ENCODE peak calls at places on chromosome 2, in nine cellular contexts. X is AG09319, E is left lung, Y is MCF 10A, M is IMR-90, F is heart left ventricle, V is choroid plexus epithelial cell, A is AG04450, W is A549. K is an unnamed sample.

GRCh38 chr2:96195410-96196071 is 13.1 kb downstream of the STARD7 start:
- DNase-seq in X (no peak), E (no peak), Y (no peak), M (peak), F (no peak), V (peak), A (peak), W (no peak), K (no peak)

GRCh38 chr2:44753552-44754285 is 187.8 kb upstream of the SIX3 start:
- DNase-seq in X (no peak), E (no peak), Y (no peak), M (no peak), F (no peak), V (no peak), A (no peak), W (no peak), K (no peak)

GRCh38 chr2:105789745-105790466 is 45.2 kb downstream of the NCK2 start:
- DNase-seq in X (no peak), E (no peak), Y (peak), M (peak), F (peak), V (no peak), A (peak), W (no peak), K (no peak)

GRCh38 chr2:172211507-172211906 is 108.8 kb upstream of the DLX2 start:
- DNase-seq in X (no peak), E (no peak), Y (no peak), M (peak), F (no peak), V (peak), A (no peak), W (no peak), K (no peak)

GRCh38 chr2:53960476-53960875 is 10.3 kb downstream of the PSME4 start:
- DNase-seq in X (no peak), E (no peak), Y (no peak), M (no peak), F (no peak), V (no peak), A (no peak), W (no peak), K (no peak)

GRCh38 chr2:113842919-113843736 is 46.8 kb upstream of the ACTR3 start:
- DNase-seq in X (peak), E (no peak), Y (peak), M (peak), F (no peak), V (peak), A (no peak), W (no peak), K (no peak)

GRCh38 chr2:15851076-15851693 is 89.2 kb upstream of the MYCN start:
- DNase-seq in X (no peak), E (no peak), Y (no peak), M (no peak), F (no peak), V (no peak), A (no peak), W (no peak), K (no peak)

GRCh38 chr2:17106418-17106817 is 411.8 kb downstream of the RAD51AP2 start:
- DNase-seq in X (no peak), E (no peak), Y (no peak), M (no peak), F (no peak), V (no peak), A (no peak), W (no peak), K (no peak)

DNA sequence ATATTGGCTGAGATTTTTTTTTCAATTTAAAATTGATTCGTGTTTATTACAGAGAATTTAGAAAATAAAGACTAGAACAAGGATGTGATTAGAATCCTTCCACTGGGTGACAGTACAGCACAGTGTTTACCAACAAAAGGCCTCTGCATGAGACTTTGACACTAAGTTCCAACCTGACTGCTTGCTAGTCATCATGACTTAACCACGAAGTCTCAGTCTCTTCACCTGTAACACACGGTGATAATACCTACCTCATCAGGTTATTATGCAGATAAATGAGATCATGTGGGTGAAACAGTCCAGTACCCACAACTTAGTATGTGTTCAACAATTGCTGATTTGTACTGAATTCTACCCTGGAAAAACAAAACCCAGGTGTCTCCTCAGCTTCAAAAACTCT is 151.2 kb downstream of the STK39 start:
- DNase-seq in X (no peak), E (no peak), Y (no peak), M (no peak), F (no peak), V (no peak), A (no peak), W (no peak), K (no peak)
- TF ChIP-seq CTCF in X (no peak), E (no peak), Y (no peak), M (no peak), F (no peak), V (no peak), A (no peak), W (no peak), K (no peak)

GRCh38 chr2:37343537-37344434 is 644 bp upstream of the QPCT start:
- DNase-seq in X (no peak), E (no peak), Y (no peak), M (peak), F (peak), V (peak), A (no peak), W (peak), K (no peak)
- TF ChIP-seq CTCF in X (peak), E (no peak), Y (peak), M (peak), F (peak), V (peak), A (peak), W (peak), K (peak)

DNA sequence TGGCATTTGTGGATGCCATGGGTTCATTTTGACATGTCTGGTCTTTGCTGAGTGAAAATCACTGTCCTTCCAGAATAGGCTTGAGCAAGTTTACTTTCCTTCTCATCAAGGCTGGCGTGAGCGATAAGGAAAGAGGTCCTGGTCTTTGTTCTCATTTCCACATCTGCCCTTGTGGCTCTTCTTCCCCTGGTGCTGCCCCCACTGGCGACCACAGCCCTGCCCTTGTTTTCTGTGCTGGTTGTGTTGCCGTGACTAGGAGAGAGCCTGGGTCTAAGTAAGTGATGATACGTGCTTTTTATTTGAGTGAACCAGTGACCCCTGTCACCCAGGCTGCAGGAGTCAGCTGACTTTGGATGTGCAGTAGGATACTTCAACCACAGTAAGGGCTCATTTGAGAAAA is 441.7 kb downstream of the RNF144A start:
- DNase-seq in X (no peak), E (no peak), Y (no peak), M (no peak), F (no peak), V (no peak), A (no peak), W (no peak), K (no peak)
- TF ChIP-seq CTCF in X (no peak), E (no peak), Y (no peak), M (no peak), F (no peak), V (no peak), A (no peak), W (no peak), K (no peak)

DNA sequence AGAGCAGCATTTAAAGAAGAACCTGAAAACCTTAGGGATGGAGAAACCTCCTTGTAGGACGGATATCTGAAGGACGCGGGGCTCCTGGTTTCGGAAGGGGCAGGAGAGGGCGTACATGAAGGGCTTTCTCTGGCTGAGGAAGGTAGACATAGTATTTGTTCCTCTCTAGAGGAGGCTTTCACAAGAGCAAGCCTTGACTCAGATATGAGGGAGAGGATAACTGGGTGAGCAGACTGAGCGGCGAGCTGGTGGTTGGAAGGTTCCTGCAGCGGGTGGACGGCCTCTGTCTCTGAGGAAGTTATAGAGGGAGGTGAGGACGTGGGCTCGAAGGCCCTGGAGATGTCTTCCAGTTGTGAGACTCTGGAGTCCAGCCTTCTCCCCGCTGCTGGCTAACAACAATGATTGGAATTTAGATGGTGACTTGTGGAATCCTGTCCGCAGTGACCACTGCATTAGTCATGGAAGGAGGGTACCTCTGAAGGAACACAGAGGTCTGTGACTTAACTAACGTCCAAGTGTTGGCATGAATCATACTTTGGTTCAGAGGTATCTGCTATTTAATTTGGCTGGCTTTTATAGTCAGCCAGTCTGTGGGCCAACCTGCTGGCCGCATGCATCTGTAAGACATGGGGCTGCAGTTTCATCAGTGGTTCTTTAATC is 80.9 kb downstream of the ASAP2 start:
- DNase-seq in X (peak), E (no peak), Y (peak), M (peak), F (no peak), V (peak), A (peak), W (peak), K (no peak)
- TF ChIP-seq CTCF in X (no peak), E (no peak), Y (no peak), M (peak), F (no peak), V (no peak), A (no peak), W (peak), K (peak)

GRCh38 chr2:8138525-8138922 is 543.3 kb upstream of the ID2 start:
- DNase-seq in X (no peak), E (no peak), Y (no peak), M (no peak), F (no peak), V (no peak), A (no peak), W (no peak), K (no peak)

GRCh38 chr2:8138923-8139667 is 542.8 kb upstream of the ID2 start:
- DNase-seq in X (peak), E (no peak), Y (peak), M (peak), F (peak), V (no peak), A (no peak), W (no peak), K (no peak)

GRCh38 chr2:8139668-8140202 is 542.1 kb upstream of the ID2 start:
- DNase-seq in X (no peak), E (no peak), Y (no peak), M (no peak), F (no peak), V (no peak), A (no peak), W (no peak), K (no peak)

GRCh38 chr2:8142456-8142855 is 539.4 kb upstream of the ID2 start:
- DNase-seq in X (no peak), E (no peak), Y (no peak), M (no peak), F (no peak), V (no peak), A (no peak), W (no peak), K (no peak)

GRCh38 chr2:8141079-8141762 is 540.6 kb upstream of the ID2 start:
- DNase-seq in X (no peak), E (no peak), Y (no peak), M (no peak), F (no peak), V (no peak), A (no peak), W (no peak), K (no peak)
- TF ChIP-seq CTCF in X (no peak), E (no peak), Y (no peak), M (no peak), F (no peak), V (no peak), A (no peak), W (no peak), K (no peak)

DNA sequence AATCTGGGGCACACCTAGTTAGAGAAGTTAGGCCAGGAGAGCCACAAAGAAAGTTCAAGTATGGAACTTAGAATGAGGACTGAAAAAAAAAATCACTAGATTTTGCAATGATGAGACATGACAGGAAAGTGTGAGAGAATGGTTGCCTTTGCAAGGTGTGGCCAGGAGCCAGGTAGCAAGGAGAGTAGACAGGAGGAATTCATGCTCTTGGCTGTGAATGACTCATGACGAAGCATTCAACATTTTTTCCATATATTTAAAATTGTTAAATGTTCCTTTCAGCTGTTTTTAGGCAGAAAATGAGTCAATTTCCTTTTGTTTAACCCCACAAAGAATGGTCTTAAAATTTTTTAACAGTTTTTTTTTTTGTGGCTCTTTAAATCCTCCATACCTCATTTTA is 636.9 kb downstream of the PLCL1 start:
- DNase-seq in X (no peak), E (no peak), Y (peak), M (peak), F (no peak), V (no peak), A (no peak), W (no peak), K (no peak)
- TF ChIP-seq CTCF in X (no peak), E (no peak), Y (no peak), M (no peak), F (no peak), V (no peak), A (no peak), W (no peak), K (no peak)

K was measured in chondrocyte.